ENCODE peak calls at places on chromosomes 5 and 9, in ten cellular contexts. Z, Q, A, Y, G, O, P, L, U and R are unnamed samples.

GRCh38 chr9:30075451-30076199 is 2308.8 kb upstream of the ACO1 start:
- DNase-seq in G (no peak), A (no peak), P (no peak), Y (no peak), Z (peak; percentile 60), U (peak; percentile 89), L (no peak), Q (no peak), O (no peak), R (no peak)

GRCh38 chr5:7874639-7875038 is 5.7 kb downstream of the MTRR start:
- DNase-seq in Q (no peak), U (no peak), Y (no peak), A (no peak), G (no peak), P (no peak), L (no peak), Z (no peak), O (no peak), R (no peak)

GRCh38 chr5:17743580-17744435 is 109.5 kb downstream of the TAF11L14 start:
- DNase-seq in Y (no peak), Z (peak; percentile 42), P (no peak), G (no peak), Q (no peak), O (no peak), A (no peak), L (no peak), U (no peak), R (no peak)

GRCh38 chr5:89457411-89458329 is 574.7 kb upstream of the MEF2C start:
- DNase-seq in A (no peak), Y (no peak), G (peak; percentile 47), O (no peak), Z (no peak), L (no peak), P (peak; percentile 79), Q (no peak), U (no peak), R (peak; percentile 51)

GRCh38 chr9:136465500-136466154 is 17.2 kb downstream of the SEC16A start:
- DNase-seq in Q (no peak), L (no peak), P (no peak), O (no peak), Z (no peak), A (no peak), U (no peak), Y (no peak), G (no peak), R (no peak)

GRCh38 chr9:13967011-13967410 is 346.9 kb downstream of the NFIB start:
- DNase-seq in P (no peak), L (no peak), A (no peak), G (no peak), Q (no peak), Y (no peak), O (no peak), Z (peak; percentile 44), U (no peak), R (no peak)

GRCh38 chr5:87113848-87114247 is 153.8 kb upstream of the RASA1 start:
- DNase-seq in Y (no peak), O (no peak), P (no peak), Q (no peak), L (no peak), A (no peak), Z (no peak), U (no peak), G (no peak), R (no peak)

GRCh38 chr9:123453058-123453667 is 97.2 kb downstream of the CRB2 start:
- DNase-seq in O (no peak), U (no peak), L (no peak), A (no peak), Z (no peak), Y (no peak), Q (no peak), G (no peak), P (no peak), R (no peak)

GRCh38 chr5:52915176-52915875 is 73.8 kb upstream of the ITGA2 start:
- DNase-seq in Q (peak; percentile 55), A (peak; percentile 50), L (peak; percentile 72), G (no peak), Z (peak; percentile 78), Y (no peak), U (peak; percentile 27), P (no peak), O (peak; percentile 3), R (no peak)

GRCh38 chr5:64612349-64612961 is 77.8 kb upstream of the SHISAL2B start:
- DNase-seq in Q (no peak), A (no peak), P (no peak), O (no peak), Z (peak; percentile 81), L (peak; percentile 79), G (no peak), U (no peak), Y (peak; percentile 13), R (no peak)

GRCh38 chr9:3777137-3777536 is 251.3 kb upstream of the RFX3 start:
- DNase-seq in U (no peak), L (no peak), O (no peak), Z (no peak), P (no peak), Q (no peak), Y (no peak), A (no peak), G (no peak), R (no peak)

GRCh38 chr5:149828161-149829011 is 98.3 kb downstream of the PPARGC1B start:
- DNase-seq in L (peak; percentile 96), A (peak; percentile 87), Z (peak; percentile 98), O (peak; percentile 47), P (peak; percentile 90), Y (peak; percentile 81), U (peak; percentile 79), Q (peak; percentile 86), G (no peak), R (peak; percentile 87)

GRCh38 chr5:149826574-149826973 is 96.5 kb downstream of the PPARGC1B start:
- DNase-seq in L (no peak), A (no peak), Y (no peak), O (no peak), P (no peak), Q (no peak), Z (no peak), U (no peak), G (no peak), R (peak; percentile 54)

GRCh38 chr5:149829954-149830353 is 99.8 kb downstream of the PPARGC1B start:
- DNase-seq in G (no peak), O (no peak), Z (peak; percentile 75), L (peak; percentile 66), Q (no peak), U (no peak), A (no peak), Y (no peak), P (no peak), R (no peak)

GRCh38 chr5:149827086-149827485 is 97.0 kb downstream of the PPARGC1B start:
- DNase-seq in G (no peak), Q (no peak), U (no peak), Y (no peak), P (no peak), A (no peak), Z (no peak), L (no peak), O (no peak), R (no peak)

DNA sequence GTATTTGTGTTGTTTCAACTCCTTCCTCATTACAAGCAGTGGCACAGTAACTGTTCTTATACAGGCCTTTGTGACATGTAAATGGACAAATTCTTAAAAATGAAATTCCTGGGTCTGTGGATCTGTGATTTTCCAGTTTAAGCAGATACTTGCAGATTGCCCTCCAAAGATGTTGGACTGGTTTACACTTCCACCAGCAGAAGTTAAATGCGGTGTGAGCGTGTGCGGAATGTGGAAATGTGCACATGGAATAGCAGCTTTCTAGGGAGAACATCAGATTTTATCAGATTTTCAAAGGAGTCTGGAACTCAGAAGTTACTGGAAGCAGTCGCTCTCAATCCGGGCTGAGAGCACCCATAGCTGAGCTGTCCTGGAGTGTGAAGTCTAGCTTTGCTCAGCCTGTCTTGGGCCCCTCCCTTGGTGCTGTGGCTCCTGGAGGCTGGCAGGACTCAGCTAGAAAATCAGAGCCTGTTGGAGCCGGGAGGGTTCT is 97.4 kb downstream of the PPARGC1B start:
- DNase-seq in G (no peak), Y (no peak), Q (no peak), O (no peak), P (no peak), A (no peak), U (no peak), Z (no peak), L (no peak), R (no peak)
- H3K4me1 ChIP-seq in G (no peaks in the 10 kb centered on the region), Y (peaks cover 11% of the 10 kb centered on the region), Q (peaks cover 3% of the 10 kb centered on the region), O (no peaks in the 10 kb centered on the region), P (no peaks in the 10 kb centered on the region), A (no peaks in the 10 kb centered on the region), U (peaks cover 8% of the 10 kb centered on the region), Z (no peaks in the 10 kb centered on the region), L (peaks cover 15% of the 10 kb centered on the region), R (peaks cover 84% of the 10 kb centered on the region)

GRCh38 chr5:157464518-157465171 is 4.6 kb downstream of the NIPAL4 start:
- DNase-seq in Z (peak; percentile 91), P (peak; percentile 59), Q (peak; percentile 58), O (no peak), Y (peak; percentile 24), L (no peak), G (peak; percentile 87), U (peak; percentile 28), A (no peak), R (no peak)
- H3K27ac ChIP-seq in Z (peak overlapping the region; percentile 15), P (no peak overlapping the region), Q (no peak overlapping the region), O (no peak overlapping the region), Y (no peak overlapping the region), L (no peak overlapping the region), G (peak overlapping the region; percentile 69), U (peak overlapping the region; percentile 78), A (no peak overlapping the region), R (no peak overlapping the region)

GRCh38 chr9:21972361-21972760 is 21.8 kb downstream of the CDKN2A start:
- DNase-seq in P (no peak), O (no peak), Y (no peak), Q (no peak), Z (no peak), A (no peak), G (no peak), U (no peak), L (peak; percentile 26), R (no peak)
- H3K27me3 ChIP-seq in P (peaks cover 3% of the 10 kb centered on the region), O (peaks cover 98% of the 10 kb centered on the region), Y (peaks cover 100% of the 10 kb centered on the region), Q (no peaks in the 10 kb centered on the region), Z (peaks cover 66% of the 10 kb centered on the region), A (peaks cover 92% of the 10 kb centered on the region), G (no peaks in the 10 kb centered on the region), U (no peaks in the 10 kb centered on the region), L (no peaks in the 10 kb centered on the region), R (peaks cover 100% of the 10 kb centered on the region)

GRCh38 chr5:141508440-141508807 is 19.5 kb downstream of the PCDHGC5 start:
- DNase-seq in O (no peak), U (no peak), G (no peak), Z (no peak), A (no peak), Y (no peak), Q (no peak), L (peak; percentile 80), P (peak; percentile 57), R (no peak)

GRCh38 chr5:141510850-141511718 is 22.2 kb downstream of the PCDHGC5 start:
- DNase-seq in O (no peak), Y (no peak), L (peak; percentile 98), P (no peak), Q (no peak), A (no peak), U (peak; percentile 80), Z (no peak), G (no peak), R (no peak)

GRCh38 chr5:141511771-141512325 is 23.0 kb downstream of the PCDHGC5 start:
- DNase-seq in O (no peak), Q (no peak), Y (no peak), Z (no peak), L (peak; percentile 52), A (no peak), U (no peak), P (no peak), G (no peak), R (no peak)

GRCh38 chr5:141508808-141509611 is 20.1 kb downstream of the PCDHGC5 start:
- DNase-seq in L (peak; percentile 86), Z (peak; percentile 87), U (no peak), A (no peak), P (peak; percentile 89), O (no peak), Q (peak; percentile 56), G (peak; percentile 91), Y (no peak), R (peak; percentile 63)

GRCh38 chr5:141510160-141510559 is 21.3 kb downstream of the PCDHGC5 start:
- DNase-seq in Q (no peak), A (no peak), Z (no peak), L (peak; percentile 82), Y (no peak), O (no peak), U (no peak), P (no peak), G (no peak), R (no peak)
- H3K4me1 ChIP-seq in Q (peaks cover 21% of the 10 kb centered on the region), A (peaks cover 21% of the 10 kb centered on the region), Z (peaks cover 14% of the 10 kb centered on the region), L (peaks cover 100% of the 10 kb centered on the region), Y (peaks cover 76% of the 10 kb centered on the region), O (peaks cover 22% of the 10 kb centered on the region), U (peaks cover 81% of the 10 kb centered on the region), P (peaks cover 2% of the 10 kb centered on the region), G (peaks cover 42% of the 10 kb centered on the region), R (peaks cover 82% of the 10 kb centered on the region)